ENCODE peak calls at places on chromosomes 6 and 20, in five cellular contexts. T is hepatocyte, D is Peyer's patch, F is esophagus squamous epithelium, V is right lobe of liver. G is an unnamed sample. For H3K27me3 and H3K4me1, the result is how much of the 10 kb centered on the place peaks cover.

GRCh38 chr6:112204350-112204706 is 50.0 kb downstream of the LAMA4 start:
- DNase-seq in T (no peak), V (no peak), F (no peak), D (no peak), G (no peak)

GRCh38 chr20:49028684-49029083 is 17.4 kb upstream of the CSE1L start:
- DNase-seq in F (no peak), V (no peak), T (peak), D (no peak), G (no peak)

GRCh38 chr6:20403766-20404640 is 2.3 kb downstream of the E2F3 start:
- DNase-seq in F (no peak), V (no peak), D (peak), T (peak), G (no peak)

GRCh38 chr6:3239110-3239830 is 11.8 kb upstream of the TUBB2B start:
- DNase-seq in V (no peak), T (no peak), F (no peak), D (no peak), G (no peak)

GRCh38 chr6:122365775-122366403 is 33.6 kb upstream of the HSF2 start:
- DNase-seq in D (no peak), F (no peak), T (peak), V (no peak), G (no peak)

GRCh38 chr6:36949636-36950035 is 4.9 kb upstream of the PI16 start:
- DNase-seq in V (no peak), T (no peak), F (no peak), D (no peak), G (no peak)

GRCh38 chr6:1479095-1479494 is 89.7 kb downstream of the FOXF2 start:
- DNase-seq in T (peak), F (no peak), V (no peak), D (no peak), G (no peak)

GRCh38 chr6:4829089-4829488 is 52.9 kb downstream of the CDYL start:
- DNase-seq in V (no peak), T (no peak), D (no peak), F (no peak), G (no peak)

GRCh38 chr6:157406666-157407065 is 25.7 kb downstream of the ZDHHC14 start:
- DNase-seq in T (no peak), F (no peak), V (no peak), D (no peak), G (no peak)

GRCh38 chr20:20741067-20742045 is 28.9 kb upstream of the RALGAPA2 start:
- DNase-seq in T (no peak), D (no peak), V (no peak), F (no peak), G (no peak)

GRCh38 chr6:39173276-39173675 is 56.0 kb downstream of the KCNK5 start:
- DNase-seq in D (no peak), T (no peak), V (no peak), F (no peak), G (no peak)

GRCh38 chr20:63977392-63978276 is 1.8 kb downstream of the SAMD10 start:
- DNase-seq in T (peak), F (no peak), V (no peak), D (no peak), G (no peak)

GRCh38 chr20:1813101-1813529 is 82.1 kb upstream of the SIRPA start:
- DNase-seq in T (no peak), V (peak), F (no peak), D (peak), G (peak)

GRCh38 chr6:56851104-56851503 is 103.8 kb upstream of the BEND6 start:
- DNase-seq in D (no peak), V (no peak), T (peak), F (no peak), G (no peak)

GRCh38 chr6:11938285-11938890 is 73.7 kb upstream of the HIVEP1 start:
- DNase-seq in V (peak), F (no peak), T (peak), D (peak), G (no peak)

GRCh38 chr20:54633903-54634302 is 158.5 kb downstream of the DOK5 start:
- DNase-seq in T (no peak), D (no peak), V (no peak), F (no peak), G (no peak)

GRCh38 chr6:75409928-75410327 is 83.7 kb downstream of the FILIP1 start:
- DNase-seq in F (no peak), V (no peak), D (no peak), T (no peak), G (no peak)

GRCh38 chr6:73290435-73290834 is 27.4 kb upstream of the KHDC1 start:
- DNase-seq in D (no peak), T (no peak), V (no peak), F (no peak), G (no peak)

GRCh38 chr6:10747251-10747972 is at the start of gene TMEM14B:
- DNase-seq in D (peak), T (peak), V (peak), F (peak), G (peak)

GRCh38 chr20:19460386-19460785 is 247.9 kb downstream of the SLC24A3 start:
- DNase-seq in V (no peak), F (no peak), D (no peak), T (no peak), G (no peak)

GRCh38 chr6:3561745-3562144 is 104.9 kb upstream of the SLC22A23 start:
- DNase-seq in D (no peak), T (peak), V (no peak), F (no peak), G (no peak)

GRCh38 chr6:148293181-148293995 is 49.2 kb upstream of the SASH1 start:
- DNase-seq in V (no peak), T (no peak), F (no peak), D (no peak), G (no peak)

GRCh38 chr6:25637946-25638345 is 14.1 kb upstream of the SCGN start:
- DNase-seq in F (no peak), T (peak), V (peak), D (no peak), G (no peak)

GRCh38 chr20:22617160-22617559 is 32.8 kb upstream of the FOXA2 start:
- DNase-seq in D (no peak), F (no peak), V (peak), T (peak), G (no peak)
- H3K27me3 ChIP-seq in D (under half), F (under half), V (under half), T (under half), G (under half)

DNA sequence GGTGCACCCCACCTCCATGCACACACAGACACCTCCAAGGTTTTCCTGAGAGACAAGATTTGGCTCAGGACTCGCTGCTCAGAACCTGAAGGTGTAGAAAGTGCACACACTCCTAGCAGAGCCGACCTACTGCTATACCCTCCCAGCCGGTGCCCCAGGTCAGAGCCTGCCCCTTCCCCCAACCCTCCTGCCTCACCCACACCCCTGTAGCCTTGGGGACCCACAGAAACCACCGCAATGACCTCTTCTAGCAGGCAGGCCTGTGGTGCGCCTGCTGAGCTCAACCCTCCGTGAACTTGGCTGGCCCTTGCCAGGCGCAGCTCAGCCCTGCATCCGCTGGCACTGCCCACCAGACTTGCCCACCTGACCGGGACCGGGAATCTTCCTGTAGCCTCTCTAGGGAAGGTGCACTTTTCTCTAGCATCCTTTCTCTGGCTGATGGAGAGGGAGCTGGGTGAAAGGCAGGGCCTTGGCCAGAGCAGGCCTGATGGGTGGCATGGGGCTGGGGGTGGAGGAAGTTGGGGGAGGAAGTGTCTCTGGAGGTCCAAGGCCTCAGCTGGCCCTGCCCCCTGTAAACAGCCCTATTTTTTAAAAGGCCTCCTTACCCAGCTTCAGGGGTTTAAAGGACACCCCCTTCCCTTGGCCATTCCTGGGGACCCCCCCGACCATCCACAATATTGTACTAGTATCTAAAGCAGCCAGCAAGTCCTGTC is 36.9 kb upstream of the SLCO4A1 start:
- DNase-seq in T (no peak), V (no peak), D (no peak), F (no peak), G (no peak)
- H3K4me1 ChIP-seq in T (under half), V (under half), D (under half), F (under half), G (under half)

GRCh38 chr20:37341632-37342031 is 4.3 kb upstream of the SRC start:
- DNase-seq in V (no peak), F (no peak), T (no peak), D (no peak), G (no peak)

GRCh38 chr20:37340998-37341397 is 4.9 kb upstream of the SRC start:
- DNase-seq in V (no peak), D (no peak), T (no peak), F (no peak), G (no peak)

GRCh38 chr20:37343212-37343993 is 2.5 kb upstream of the SRC start:
- DNase-seq in T (no peak), D (peak), F (no peak), V (no peak), G (no peak)

GRCh38 chr20:37343994-37344355 is 2.0 kb upstream of the SRC start:
- DNase-seq in T (no peak), V (no peak), F (no peak), D (no peak), G (no peak)

GRCh38 chr20:37342231-37343177 is 3.4 kb upstream of the SRC start:
- DNase-seq in V (no peak), D (no peak), F (no peak), T (no peak), G (no peak)
- TF ChIP-seq CTCF in V (no peak), D (no peak), F (no peak), T (no peak), G (no peak)

GRCh38 chr6:129353067-129353466 is 356.9 kb downstream of the ARHGAP18 start:
- DNase-seq in V (no peak), F (no peak), T (no peak), D (peak), G (no peak)
- H3K27me3 ChIP-seq in V (under half), F (under half), T (under half), D (under half), G (under half)

DNA sequence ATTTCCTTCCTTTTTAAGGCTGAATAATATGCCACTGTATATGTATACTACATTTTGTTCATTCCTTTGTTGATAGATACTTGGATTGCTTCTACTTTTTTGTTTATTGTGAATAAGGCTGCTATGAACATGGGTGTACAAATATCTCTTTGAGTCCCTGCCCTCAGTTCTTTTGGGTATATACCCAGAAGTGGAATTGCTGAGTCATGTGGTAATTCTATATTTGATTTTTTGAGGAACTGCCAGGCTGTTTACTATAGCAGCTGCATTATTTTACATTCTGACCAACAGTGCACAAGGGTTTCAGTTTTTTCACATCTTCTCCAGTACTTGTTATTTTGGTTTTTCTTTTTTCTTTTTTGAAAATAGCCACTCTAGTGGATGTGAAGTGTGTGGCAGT is 34.1 kb downstream of the CDS2 start:
- DNase-seq in D (no peak), V (no peak), T (no peak), F (no peak), G (no peak)
- H3K4me1 ChIP-seq in D (under half), V (under half), T (under half), F (under half), G (half or more)

DNA sequence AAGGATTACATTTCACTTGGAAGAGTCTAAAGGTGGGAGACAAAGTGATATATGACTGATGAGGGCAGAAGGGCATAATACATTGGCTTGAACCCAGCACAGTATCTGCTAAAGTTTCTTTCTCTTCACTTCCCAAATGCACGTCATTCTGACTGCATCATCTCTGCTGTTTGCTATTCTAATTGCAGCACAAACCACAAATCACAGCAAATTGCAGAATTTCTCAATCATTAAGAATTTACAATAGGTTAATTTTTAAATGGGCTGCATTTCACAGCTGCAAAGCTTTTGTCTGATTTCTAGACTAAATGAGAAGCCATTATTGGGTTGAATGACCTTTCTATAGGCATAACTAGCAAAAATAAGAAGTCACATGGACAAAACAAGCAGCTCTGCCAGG is 337.0 kb downstream of the RNGTT start:
- DNase-seq in T (no peak), V (no peak), D (no peak), F (no peak), G (no peak)
- TF ChIP-seq CTCF in T (no peak), V (no peak), D (no peak), F (no peak), G (no peak)

GRCh38 chr20:25088267-25088666 is 6.3 kb upstream of the VSX1 start:
- DNase-seq in D (no peak), F (no peak), T (no peak), V (no peak), G (no peak)
- H3K27me3 ChIP-seq in D (under half), F (under half), T (under half), V (under half), G (under half)